ENCODE peak calls at places on chromosomes 11 and 22, in five cellular contexts. One of them, this sample, is unnamed. For H3K4me1, the result is how much of the 10 kb centered on the place peaks cover.

GRCh38 chr11:11436715-11437313 is 83.8 kb upstream of the CSNK2A3 start:
- DNase-seq in HCT116: no peak
- DNase-seq in transverse colon: no peak
- DNase-seq in suprapubic skin: no peak
- DNase-seq in upper lobe of left lung: no peak
- DNase-seq in this sample: no peak

GRCh38 chr11:762421-763072 is 14.7 kb downstream of the GATD1 start:
- DNase-seq in HCT116: peak
- DNase-seq in transverse colon: peak
- DNase-seq in suprapubic skin: no peak
- DNase-seq in upper lobe of left lung: no peak
- DNase-seq in this sample: no peak

GRCh38 chr22:33038131-33038772 is 19.9 kb downstream of the SYN3 start:
- DNase-seq in HCT116: no peak
- DNase-seq in transverse colon: no peak
- DNase-seq in suprapubic skin: peak
- DNase-seq in upper lobe of left lung: no peak
- DNase-seq in this sample: no peak

GRCh38 chr11:13939952-13940610 is 22.4 kb upstream of the SPON1 start:
- DNase-seq in HCT116: peak
- DNase-seq in transverse colon: no peak
- DNase-seq in suprapubic skin: no peak
- DNase-seq in upper lobe of left lung: peak
- DNase-seq in this sample: no peak

GRCh38 chr22:44411226-44412135 is 86.6 kb downstream of the RTL6 start:
- DNase-seq in HCT116: no peak
- DNase-seq in transverse colon: no peak
- DNase-seq in suprapubic skin: no peak
- DNase-seq in upper lobe of left lung: peak
- DNase-seq in this sample: no peak

GRCh38 chr22:18048441-18048898 is 24.1 kb upstream of the MICAL3 start:
- DNase-seq in HCT116: no peak
- DNase-seq in transverse colon: no peak
- DNase-seq in suprapubic skin: no peak
- DNase-seq in upper lobe of left lung: peak
- DNase-seq in this sample: no peak

GRCh38 chr11:113470233-113470632 is 5.0 kb downstream of the DRD2 start:
- DNase-seq in HCT116: no peak
- DNase-seq in transverse colon: no peak
- DNase-seq in suprapubic skin: no peak
- DNase-seq in upper lobe of left lung: no peak
- DNase-seq in this sample: no peak

GRCh38 chr11:88288560-88288959 is 49.0 kb downstream of the CTSC start:
- DNase-seq in HCT116: no peak
- DNase-seq in transverse colon: no peak
- DNase-seq in suprapubic skin: no peak
- DNase-seq in upper lobe of left lung: no peak
- DNase-seq in this sample: no peak

GRCh38 chr11:32960553-32961164 is 55.0 kb upstream of the DEPDC7 start:
- DNase-seq in HCT116: peak
- DNase-seq in transverse colon: no peak
- DNase-seq in suprapubic skin: no peak
- DNase-seq in upper lobe of left lung: no peak
- DNase-seq in this sample: no peak

GRCh38 chr22:21951931-21952465 is 650 bp downstream of the PPM1F start:
- DNase-seq in HCT116: no peak
- DNase-seq in transverse colon: peak
- DNase-seq in suprapubic skin: no peak
- DNase-seq in upper lobe of left lung: peak
- DNase-seq in this sample: peak

GRCh38 chr11:57249384-57250319 is 12.6 kb upstream of the APLNR start:
- DNase-seq in HCT116: peak
- DNase-seq in transverse colon: peak
- DNase-seq in suprapubic skin: no peak
- DNase-seq in upper lobe of left lung: no peak
- DNase-seq in this sample: peak

GRCh38 chr22:35842954-35843353 is 125.3 kb downstream of the APOL5 start:
- DNase-seq in HCT116: peak
- DNase-seq in transverse colon: no peak
- DNase-seq in suprapubic skin: no peak
- DNase-seq in upper lobe of left lung: no peak
- DNase-seq in this sample: no peak

GRCh38 chr11:102661040-102661439 is 35.9 kb upstream of the MMP20 start:
- DNase-seq in HCT116: no peak
- DNase-seq in transverse colon: no peak
- DNase-seq in suprapubic skin: no peak
- DNase-seq in upper lobe of left lung: no peak
- DNase-seq in this sample: no peak

GRCh38 chr11:9858822-9859221 is 194.9 kb downstream of the SWAP70 start:
- DNase-seq in HCT116: no peak
- DNase-seq in transverse colon: no peak
- DNase-seq in suprapubic skin: no peak
- DNase-seq in upper lobe of left lung: no peak
- DNase-seq in this sample: no peak

GRCh38 chr11:105168457-105168856 is 28.9 kb upstream of the CARD18 start:
- DNase-seq in HCT116: no peak
- DNase-seq in transverse colon: no peak
- DNase-seq in suprapubic skin: no peak
- DNase-seq in upper lobe of left lung: no peak
- DNase-seq in this sample: no peak

GRCh38 chr11:69562816-69563215 is 78.1 kb upstream of the CCND1 start:
- DNase-seq in HCT116: no peak
- DNase-seq in transverse colon: no peak
- DNase-seq in suprapubic skin: peak
- DNase-seq in upper lobe of left lung: no peak
- DNase-seq in this sample: no peak

GRCh38 chr11:19978668-19979518 is 181.4 kb downstream of the DBX1 start:
- DNase-seq in HCT116: peak
- DNase-seq in transverse colon: no peak
- DNase-seq in suprapubic skin: no peak
- DNase-seq in upper lobe of left lung: no peak
- DNase-seq in this sample: peak

GRCh38 chr22:24011735-24012068 is 598 bp downstream of the CABIN1 start:
- DNase-seq in HCT116: no peak
- DNase-seq in transverse colon: no peak
- DNase-seq in suprapubic skin: no peak
- DNase-seq in upper lobe of left lung: no peak
- DNase-seq in this sample: no peak

DNA sequence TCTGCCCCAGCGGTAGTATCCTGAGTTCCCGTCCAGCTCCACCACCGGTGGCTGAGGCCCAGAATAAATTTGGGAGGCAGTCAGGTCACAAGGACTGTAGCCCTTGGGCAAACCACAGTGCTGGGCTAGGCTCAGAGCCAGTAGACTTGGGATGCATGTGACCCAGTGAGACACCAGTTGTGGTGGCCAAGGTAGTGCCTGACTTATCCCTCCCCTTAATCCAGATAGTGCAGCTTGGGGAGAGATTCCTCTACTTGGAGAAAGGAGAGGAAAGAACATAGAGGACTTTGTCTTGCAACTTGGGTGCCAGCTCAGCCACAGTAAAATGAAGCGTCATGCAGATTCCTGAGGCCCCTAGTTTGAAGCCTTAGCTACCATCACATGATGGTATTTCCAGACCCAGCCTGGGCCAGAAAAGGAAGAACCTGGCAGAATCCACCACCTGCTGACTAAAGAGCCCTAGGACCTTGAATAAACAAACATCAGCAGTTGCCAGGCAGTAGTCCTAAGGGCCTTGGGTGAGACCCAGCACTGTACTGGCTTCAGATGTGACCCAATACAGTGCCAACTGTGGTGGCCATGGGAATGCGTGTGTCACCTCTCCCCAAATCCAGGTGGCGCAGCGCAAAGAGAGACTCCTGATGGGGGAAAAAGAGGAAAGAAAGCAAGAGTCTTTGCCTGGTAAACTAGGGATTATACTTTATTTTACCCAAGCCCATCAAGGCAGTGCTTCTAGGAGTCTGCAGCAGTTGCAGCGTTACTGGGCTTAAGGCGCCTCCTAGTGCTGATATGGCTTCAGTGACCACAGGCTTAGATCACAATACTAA is 17.0 kb upstream of the DDX10 start:
- DNase-seq in HCT116: peak
- DNase-seq in transverse colon: peak
- DNase-seq in suprapubic skin: peak
- DNase-seq in upper lobe of left lung: no peak
- DNase-seq in this sample: peak
- H3K27ac ChIP-seq in HCT116: no peak
- H3K27ac ChIP-seq in transverse colon: no peak
- H3K27ac ChIP-seq in suprapubic skin: peak
- H3K27ac ChIP-seq in upper lobe of left lung: no peak
- H3K27ac ChIP-seq in this sample: no peak

GRCh38 chr11:77118971-77119370 is 9.1 kb upstream of the MYO7A start:
- DNase-seq in HCT116: no peak
- DNase-seq in transverse colon: no peak
- DNase-seq in suprapubic skin: no peak
- DNase-seq in upper lobe of left lung: peak
- DNase-seq in this sample: no peak

GRCh38 chr11:77120571-77120970 is 7.5 kb upstream of the MYO7A start:
- DNase-seq in HCT116: no peak
- DNase-seq in transverse colon: no peak
- DNase-seq in suprapubic skin: no peak
- DNase-seq in upper lobe of left lung: no peak
- DNase-seq in this sample: no peak

GRCh38 chr11:77121096-77121640 is 6.9 kb upstream of the MYO7A start:
- DNase-seq in HCT116: no peak
- DNase-seq in transverse colon: no peak
- DNase-seq in suprapubic skin: no peak
- DNase-seq in upper lobe of left lung: no peak
- DNase-seq in this sample: no peak

GRCh38 chr11:77118086-77118485 is 10.0 kb upstream of the MYO7A start:
- DNase-seq in HCT116: no peak
- DNase-seq in transverse colon: no peak
- DNase-seq in suprapubic skin: no peak
- DNase-seq in upper lobe of left lung: peak
- DNase-seq in this sample: no peak

GRCh38 chr11:77119531-77119936 is 8.5 kb upstream of the MYO7A start:
- DNase-seq in HCT116: no peak
- DNase-seq in transverse colon: no peak
- DNase-seq in suprapubic skin: no peak
- DNase-seq in upper lobe of left lung: peak
- DNase-seq in this sample: no peak
- TF ChIP-seq POLR2AphosphoS5 in HCT116: no peak
- TF ChIP-seq POLR2AphosphoS5 in transverse colon: no peak
- TF ChIP-seq POLR2AphosphoS5 in suprapubic skin: no peak
- TF ChIP-seq POLR2AphosphoS5 in upper lobe of left lung: no peak
- TF ChIP-seq POLR2AphosphoS5 in this sample: no peak

GRCh38 chr11:16893456-16894076 is 120.6 kb downstream of the PLEKHA7 start:
- DNase-seq in HCT116: no peak
- DNase-seq in transverse colon: no peak
- DNase-seq in suprapubic skin: no peak
- DNase-seq in upper lobe of left lung: no peak
- DNase-seq in this sample: peak
- H3K4me1 ChIP-seq in HCT116: under half
- H3K4me1 ChIP-seq in transverse colon: under half
- H3K4me1 ChIP-seq in suprapubic skin: under half
- H3K4me1 ChIP-seq in upper lobe of left lung: under half
- H3K4me1 ChIP-seq in this sample: under half

GRCh38 chr11:67397536-67397935 is 4.1 kb downstream of the PPP1CA start:
- DNase-seq in HCT116: no peak
- DNase-seq in transverse colon: no peak
- DNase-seq in suprapubic skin: no peak
- DNase-seq in upper lobe of left lung: peak
- DNase-seq in this sample: no peak

GRCh38 chr11:67397986-67398660 is 3.5 kb downstream of the PPP1CA start:
- DNase-seq in HCT116: no peak
- DNase-seq in transverse colon: no peak
- DNase-seq in suprapubic skin: no peak
- DNase-seq in upper lobe of left lung: peak
- DNase-seq in this sample: no peak

GRCh38 chr11:67396587-67397398 is 4.9 kb downstream of the PPP1CA start:
- DNase-seq in HCT116: no peak
- DNase-seq in transverse colon: no peak
- DNase-seq in suprapubic skin: no peak
- DNase-seq in upper lobe of left lung: peak
- DNase-seq in this sample: no peak

GRCh38 chr11:67395555-67396257 is 3.9 kb downstream of the RAD9A start:
- DNase-seq in HCT116: no peak
- DNase-seq in transverse colon: no peak
- DNase-seq in suprapubic skin: no peak
- DNase-seq in upper lobe of left lung: peak
- DNase-seq in this sample: no peak

DNA sequence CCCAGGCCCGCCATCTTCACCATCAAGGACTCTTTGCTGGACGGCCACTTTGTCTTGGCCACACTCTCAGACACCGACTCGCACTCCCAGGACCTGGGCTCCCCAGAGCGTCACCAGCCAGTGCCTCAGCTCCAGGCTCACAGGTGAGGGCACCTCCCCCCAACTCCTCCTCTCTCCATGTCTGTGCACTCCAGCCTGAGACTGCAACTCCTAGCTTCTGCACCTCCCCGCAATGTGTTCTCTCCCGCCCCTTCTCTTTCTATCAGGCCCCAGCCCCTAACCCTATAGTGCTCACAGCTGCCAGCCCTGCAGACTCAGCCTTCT is 4.4 kb downstream of the RAD9A start:
- DNase-seq in HCT116: no peak
- DNase-seq in transverse colon: no peak
- DNase-seq in suprapubic skin: no peak
- DNase-seq in upper lobe of left lung: peak
- DNase-seq in this sample: no peak
- H3K27ac ChIP-seq in HCT116: no peak
- H3K27ac ChIP-seq in transverse colon: no peak
- H3K27ac ChIP-seq in suprapubic skin: no peak
- H3K27ac ChIP-seq in upper lobe of left lung: no peak
- H3K27ac ChIP-seq in this sample: no peak

GRCh38 chr11:68362801-68363379 is 50.5 kb downstream of the LRP5 start:
- DNase-seq in HCT116: no peak
- DNase-seq in transverse colon: no peak
- DNase-seq in suprapubic skin: no peak
- DNase-seq in upper lobe of left lung: no peak
- DNase-seq in this sample: no peak
- TF ChIP-seq POLR2AphosphoS5 in HCT116: no peak
- TF ChIP-seq POLR2AphosphoS5 in transverse colon: peak
- TF ChIP-seq POLR2AphosphoS5 in suprapubic skin: no peak
- TF ChIP-seq POLR2AphosphoS5 in upper lobe of left lung: no peak
- TF ChIP-seq POLR2AphosphoS5 in this sample: no peak

GRCh38 chr11:115017529-115017928 is 339.2 kb downstream of the NXPE2 start:
- DNase-seq in HCT116: no peak
- DNase-seq in transverse colon: no peak
- DNase-seq in suprapubic skin: no peak
- DNase-seq in upper lobe of left lung: no peak
- DNase-seq in this sample: no peak
- H3K4me1 ChIP-seq in HCT116: under half
- H3K4me1 ChIP-seq in transverse colon: under half
- H3K4me1 ChIP-seq in suprapubic skin: under half
- H3K4me1 ChIP-seq in upper lobe of left lung: under half
- H3K4me1 ChIP-seq in this sample: under half

DNA sequence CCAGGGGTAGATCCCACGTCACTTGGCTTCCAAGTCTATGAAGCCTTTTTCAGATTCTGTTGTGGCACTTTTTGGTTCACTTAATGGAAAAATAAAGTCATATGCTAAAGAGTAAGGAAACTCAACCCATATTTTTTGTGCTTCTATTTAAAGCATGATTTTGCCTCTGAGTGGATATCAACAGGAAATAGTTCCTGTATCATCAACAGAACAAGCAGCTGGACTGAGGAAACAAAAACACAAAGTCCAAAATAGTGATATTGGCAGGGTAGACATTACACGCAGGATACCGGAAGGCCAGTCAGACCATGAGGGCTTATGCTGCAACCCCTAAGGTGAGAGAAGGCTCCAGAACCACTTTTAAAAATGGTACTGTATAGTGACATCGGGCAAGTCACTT is 248.3 kb upstream of the ANO5 start:
- DNase-seq in HCT116: no peak
- DNase-seq in transverse colon: no peak
- DNase-seq in suprapubic skin: no peak
- DNase-seq in upper lobe of left lung: no peak
- DNase-seq in this sample: no peak
- H3K27ac ChIP-seq in HCT116: no peak
- H3K27ac ChIP-seq in transverse colon: no peak
- H3K27ac ChIP-seq in suprapubic skin: no peak
- H3K27ac ChIP-seq in upper lobe of left lung: no peak
- H3K27ac ChIP-seq in this sample: no peak

This sample was measured in prostate gland.